ENCODE peak calls at places on chromosomes 11 and 22, in eight cellular contexts. One of them, this sample, is unnamed.
A peak's percentile ranks its signal among the peaks of the same experiment; 100 is the strongest.

GRCh38 chr11:26720003-26720402 is 1.9 kb downstream of the SLC5A12 start:
- DNase-seq in activated effector memory CD4-positive, alpha-beta T cell treated with anti-CD3 and anti-CD28 coated beads, Interleukin-2, amount 50 U/mL, for 16 hours: no peak
- DNase-seq in caudate nucleus: no peak
- DNase-seq in COR-L47: no peak
- DNase-seq in GF-D8: no peak
- DNase-seq in kidney glomerular epithelial cell: no peak
- DNase-seq in islet precursor cell: no peak
- DNase-seq in A549: no peak
- DNase-seq in this sample: no peak

GRCh38 chr22:48491451-48491941 is 1336.2 kb downstream of the BRD1 start:
- DNase-seq in activated effector memory CD4-positive, alpha-beta T cell treated with anti-CD3 and anti-CD28 coated beads, Interleukin-2, amount 50 U/mL, for 16 hours: peak; percentile 41
- DNase-seq in caudate nucleus: no peak
- DNase-seq in COR-L47: no peak
- DNase-seq in GF-D8: no peak
- DNase-seq in kidney glomerular epithelial cell: no peak
- DNase-seq in islet precursor cell: peak; percentile 54
- DNase-seq in A549: peak; percentile 56
- DNase-seq in this sample: no peak

GRCh38 chr11:78340530-78340929 is 77.1 kb downstream of the GAB2 start:
- DNase-seq in activated effector memory CD4-positive, alpha-beta T cell treated with anti-CD3 and anti-CD28 coated beads, Interleukin-2, amount 50 U/mL, for 16 hours: no peak
- DNase-seq in caudate nucleus: no peak
- DNase-seq in COR-L47: no peak
- DNase-seq in GF-D8: no peak
- DNase-seq in kidney glomerular epithelial cell: no peak
- DNase-seq in islet precursor cell: no peak
- DNase-seq in A549: no peak
- DNase-seq in this sample: no peak

GRCh38 chr11:87437133-87437843 is 399.6 kb downstream of the TMEM135 start:
- DNase-seq in activated effector memory CD4-positive, alpha-beta T cell treated with anti-CD3 and anti-CD28 coated beads, Interleukin-2, amount 50 U/mL, for 16 hours: no peak
- DNase-seq in caudate nucleus: no peak
- DNase-seq in COR-L47: no peak
- DNase-seq in GF-D8: no peak
- DNase-seq in kidney glomerular epithelial cell: no peak
- DNase-seq in islet precursor cell: no peak
- DNase-seq in A549: no peak
- DNase-seq in this sample: no peak

GRCh38 chr11:126510621-126511370 is 155.3 kb downstream of the ST3GAL4 start:
- DNase-seq in activated effector memory CD4-positive, alpha-beta T cell treated with anti-CD3 and anti-CD28 coated beads, Interleukin-2, amount 50 U/mL, for 16 hours: peak; percentile 55
- DNase-seq in caudate nucleus: no peak
- DNase-seq in COR-L47: no peak
- DNase-seq in GF-D8: no peak
- DNase-seq in kidney glomerular epithelial cell: no peak
- DNase-seq in islet precursor cell: peak; percentile 77
- DNase-seq in A549: no peak
- DNase-seq in this sample: no peak

GRCh38 chr22:20600137-20600673 is 92.8 kb downstream of the MED15 start:
- DNase-seq in activated effector memory CD4-positive, alpha-beta T cell treated with anti-CD3 and anti-CD28 coated beads, Interleukin-2, amount 50 U/mL, for 16 hours: no peak
- DNase-seq in caudate nucleus: no peak
- DNase-seq in COR-L47: no peak
- DNase-seq in GF-D8: no peak
- DNase-seq in kidney glomerular epithelial cell: no peak
- DNase-seq in islet precursor cell: peak; percentile 38
- DNase-seq in A549: no peak
- DNase-seq in this sample: no peak

GRCh38 chr11:13277719-13278619 is at the start of gene BMAL1:
- DNase-seq in activated effector memory CD4-positive, alpha-beta T cell treated with anti-CD3 and anti-CD28 coated beads, Interleukin-2, amount 50 U/mL, for 16 hours: peak; percentile 86
- DNase-seq in caudate nucleus: no peak
- DNase-seq in COR-L47: no peak
- DNase-seq in GF-D8: no peak
- DNase-seq in kidney glomerular epithelial cell: no peak
- DNase-seq in islet precursor cell: no peak
- DNase-seq in A549: no peak
- DNase-seq in this sample: no peak

GRCh38 chr11:6618117-6619020 is 853 bp downstream of the TPP1 start:
- DNase-seq in activated effector memory CD4-positive, alpha-beta T cell treated with anti-CD3 and anti-CD28 coated beads, Interleukin-2, amount 50 U/mL, for 16 hours: peak; percentile 90
- DNase-seq in caudate nucleus: peak; percentile 32
- DNase-seq in COR-L47: peak; percentile 49
- DNase-seq in GF-D8: peak; percentile 26
- DNase-seq in kidney glomerular epithelial cell: peak; percentile 14
- DNase-seq in islet precursor cell: no peak
- DNase-seq in A549: no peak
- DNase-seq in this sample: peak; percentile 15

GRCh38 chr11:118975771-118976709 is 4.5 kb downstream of the FOXR1 start:
- DNase-seq in activated effector memory CD4-positive, alpha-beta T cell treated with anti-CD3 and anti-CD28 coated beads, Interleukin-2, amount 50 U/mL, for 16 hours: no peak
- DNase-seq in caudate nucleus: no peak
- DNase-seq in COR-L47: no peak
- DNase-seq in GF-D8: no peak
- DNase-seq in kidney glomerular epithelial cell: no peak
- DNase-seq in islet precursor cell: no peak
- DNase-seq in A549: no peak
- DNase-seq in this sample: no peak

GRCh38 chr11:134466035-134466908 is 54.2 kb upstream of the B3GAT1 start:
- DNase-seq in activated effector memory CD4-positive, alpha-beta T cell treated with anti-CD3 and anti-CD28 coated beads, Interleukin-2, amount 50 U/mL, for 16 hours: no peak
- DNase-seq in caudate nucleus: no peak
- DNase-seq in COR-L47: no peak
- DNase-seq in GF-D8: no peak
- DNase-seq in kidney glomerular epithelial cell: no peak
- DNase-seq in islet precursor cell: peak; percentile 62
- DNase-seq in A549: no peak
- DNase-seq in this sample: no peak

GRCh38 chr11:110289472-110289871 is 6.9 kb downstream of the RDX start:
- DNase-seq in activated effector memory CD4-positive, alpha-beta T cell treated with anti-CD3 and anti-CD28 coated beads, Interleukin-2, amount 50 U/mL, for 16 hours: no peak
- DNase-seq in caudate nucleus: no peak
- DNase-seq in COR-L47: no peak
- DNase-seq in GF-D8: no peak
- DNase-seq in kidney glomerular epithelial cell: no peak
- DNase-seq in islet precursor cell: no peak
- DNase-seq in A549: no peak
- DNase-seq in this sample: no peak

GRCh38 chr11:17475666-17476316 is 854 bp downstream of the ABCC8 start:
- DNase-seq in activated effector memory CD4-positive, alpha-beta T cell treated with anti-CD3 and anti-CD28 coated beads, Interleukin-2, amount 50 U/mL, for 16 hours: no peak
- DNase-seq in caudate nucleus: no peak
- DNase-seq in COR-L47: no peak
- DNase-seq in GF-D8: no peak
- DNase-seq in kidney glomerular epithelial cell: no peak
- DNase-seq in islet precursor cell: peak; percentile 62
- DNase-seq in A549: no peak
- DNase-seq in this sample: no peak

GRCh38 chr11:61028135-61028729 is 56.8 kb downstream of the CD6 start:
- DNase-seq in activated effector memory CD4-positive, alpha-beta T cell treated with anti-CD3 and anti-CD28 coated beads, Interleukin-2, amount 50 U/mL, for 16 hours: peak; percentile 86
- DNase-seq in caudate nucleus: no peak
- DNase-seq in COR-L47: peak; percentile 30
- DNase-seq in GF-D8: no peak
- DNase-seq in kidney glomerular epithelial cell: no peak
- DNase-seq in islet precursor cell: peak; percentile 42
- DNase-seq in A549: no peak
- DNase-seq in this sample: no peak

GRCh38 chr11:96486890-96487633 is 97.2 kb downstream of the JRKL start:
- DNase-seq in activated effector memory CD4-positive, alpha-beta T cell treated with anti-CD3 and anti-CD28 coated beads, Interleukin-2, amount 50 U/mL, for 16 hours: no peak
- DNase-seq in caudate nucleus: no peak
- DNase-seq in COR-L47: no peak
- DNase-seq in GF-D8: no peak
- DNase-seq in kidney glomerular epithelial cell: peak; percentile 42
- DNase-seq in islet precursor cell: peak; percentile 89
- DNase-seq in A549: peak; percentile 49
- DNase-seq in this sample: no peak

GRCh38 chr11:72227316-72228228 is 3.0 kb downstream of the INPPL1 start:
- DNase-seq in activated effector memory CD4-positive, alpha-beta T cell treated with anti-CD3 and anti-CD28 coated beads, Interleukin-2, amount 50 U/mL, for 16 hours: peak; percentile 49
- DNase-seq in caudate nucleus: no peak
- DNase-seq in COR-L47: peak; percentile 97
- DNase-seq in GF-D8: no peak
- DNase-seq in kidney glomerular epithelial cell: no peak
- DNase-seq in islet precursor cell: peak; percentile 32
- DNase-seq in A549: no peak
- DNase-seq in this sample: no peak

GRCh38 chr11:93945596-93945995 is 75.6 kb upstream of the HEPHL1 start:
- DNase-seq in activated effector memory CD4-positive, alpha-beta T cell treated with anti-CD3 and anti-CD28 coated beads, Interleukin-2, amount 50 U/mL, for 16 hours: no peak
- DNase-seq in caudate nucleus: no peak
- DNase-seq in COR-L47: no peak
- DNase-seq in GF-D8: no peak
- DNase-seq in kidney glomerular epithelial cell: no peak
- DNase-seq in islet precursor cell: no peak
- DNase-seq in A549: no peak
- DNase-seq in this sample: no peak

GRCh38 chr22:21726650-21727049 is 8.9 kb downstream of the YPEL1 start:
- DNase-seq in activated effector memory CD4-positive, alpha-beta T cell treated with anti-CD3 and anti-CD28 coated beads, Interleukin-2, amount 50 U/mL, for 16 hours: peak; percentile 66
- DNase-seq in caudate nucleus: no peak
- DNase-seq in COR-L47: peak; percentile 88
- DNase-seq in GF-D8: no peak
- DNase-seq in kidney glomerular epithelial cell: no peak
- DNase-seq in islet precursor cell: peak; percentile 87
- DNase-seq in A549: peak; percentile 48
- DNase-seq in this sample: no peak

GRCh38 chr11:1755344-1756023 is 5.1 kb upstream of the IFITM10 start:
- DNase-seq in activated effector memory CD4-positive, alpha-beta T cell treated with anti-CD3 and anti-CD28 coated beads, Interleukin-2, amount 50 U/mL, for 16 hours: no peak
- DNase-seq in caudate nucleus: no peak
- DNase-seq in COR-L47: no peak
- DNase-seq in GF-D8: no peak
- DNase-seq in kidney glomerular epithelial cell: no peak
- DNase-seq in islet precursor cell: no peak
- DNase-seq in A549: no peak
- DNase-seq in this sample: no peak

GRCh38 chr11:131810511-131810910 is 440.1 kb downstream of the NTM start:
- DNase-seq in activated effector memory CD4-positive, alpha-beta T cell treated with anti-CD3 and anti-CD28 coated beads, Interleukin-2, amount 50 U/mL, for 16 hours: no peak
- DNase-seq in caudate nucleus: no peak
- DNase-seq in COR-L47: no peak
- DNase-seq in GF-D8: no peak
- DNase-seq in kidney glomerular epithelial cell: no peak
- DNase-seq in islet precursor cell: no peak
- DNase-seq in A549: no peak
- DNase-seq in this sample: no peak

GRCh38 chr22:17824452-17824851 is 50.2 kb upstream of the BID start:
- DNase-seq in activated effector memory CD4-positive, alpha-beta T cell treated with anti-CD3 and anti-CD28 coated beads, Interleukin-2, amount 50 U/mL, for 16 hours: no peak
- DNase-seq in caudate nucleus: no peak
- DNase-seq in COR-L47: no peak
- DNase-seq in GF-D8: no peak
- DNase-seq in kidney glomerular epithelial cell: no peak
- DNase-seq in islet precursor cell: no peak
- DNase-seq in A549: no peak
- DNase-seq in this sample: no peak

GRCh38 chr11:108568183-108568858 is 25.2 kb downstream of the EXPH5 start:
- DNase-seq in activated effector memory CD4-positive, alpha-beta T cell treated with anti-CD3 and anti-CD28 coated beads, Interleukin-2, amount 50 U/mL, for 16 hours: no peak
- DNase-seq in caudate nucleus: no peak
- DNase-seq in COR-L47: no peak
- DNase-seq in GF-D8: no peak
- DNase-seq in kidney glomerular epithelial cell: no peak
- DNase-seq in islet precursor cell: no peak
- DNase-seq in A549: no peak
- DNase-seq in this sample: no peak

GRCh38 chr11:34501962-34502361 is 11.6 kb downstream of the ELF5 start:
- DNase-seq in activated effector memory CD4-positive, alpha-beta T cell treated with anti-CD3 and anti-CD28 coated beads, Interleukin-2, amount 50 U/mL, for 16 hours: no peak
- DNase-seq in caudate nucleus: no peak
- DNase-seq in COR-L47: no peak
- DNase-seq in GF-D8: no peak
- DNase-seq in kidney glomerular epithelial cell: no peak
- DNase-seq in islet precursor cell: no peak
- DNase-seq in A549: no peak
- DNase-seq in this sample: no peak

GRCh38 chr22:20610243-20610686 is 102.9 kb downstream of the MED15 start:
- DNase-seq in activated effector memory CD4-positive, alpha-beta T cell treated with anti-CD3 and anti-CD28 coated beads, Interleukin-2, amount 50 U/mL, for 16 hours: no peak
- DNase-seq in caudate nucleus: no peak
- DNase-seq in COR-L47: no peak
- DNase-seq in GF-D8: no peak
- DNase-seq in kidney glomerular epithelial cell: no peak
- DNase-seq in islet precursor cell: peak; percentile 87
- DNase-seq in A549: no peak
- DNase-seq in this sample: no peak

GRCh38 chr11:115505165-115505564 is 950 bp upstream of the CADM1 start:
- DNase-seq in activated effector memory CD4-positive, alpha-beta T cell treated with anti-CD3 and anti-CD28 coated beads, Interleukin-2, amount 50 U/mL, for 16 hours: no peak
- DNase-seq in caudate nucleus: no peak
- DNase-seq in COR-L47: peak; percentile 43
- DNase-seq in GF-D8: no peak
- DNase-seq in kidney glomerular epithelial cell: no peak
- DNase-seq in islet precursor cell: no peak
- DNase-seq in A549: no peak
- DNase-seq in this sample: no peak

GRCh38 chr22:26321469-26321913 is 107.6 kb upstream of the ASPHD2 start:
- DNase-seq in activated effector memory CD4-positive, alpha-beta T cell treated with anti-CD3 and anti-CD28 coated beads, Interleukin-2, amount 50 U/mL, for 16 hours: no peak
- DNase-seq in caudate nucleus: no peak
- DNase-seq in COR-L47: no peak
- DNase-seq in GF-D8: no peak
- DNase-seq in kidney glomerular epithelial cell: no peak
- DNase-seq in islet precursor cell: peak; percentile 70
- DNase-seq in A549: peak; percentile 9
- DNase-seq in this sample: no peak

GRCh38 chr22:48919187-48919590 is 908.5 kb downstream of the BRD1 start:
- DNase-seq in activated effector memory CD4-positive, alpha-beta T cell treated with anti-CD3 and anti-CD28 coated beads, Interleukin-2, amount 50 U/mL, for 16 hours: peak; percentile 56
- DNase-seq in caudate nucleus: no peak
- DNase-seq in COR-L47: peak; percentile 85
- DNase-seq in GF-D8: no peak
- DNase-seq in kidney glomerular epithelial cell: no peak
- DNase-seq in islet precursor cell: no peak
- DNase-seq in A549: no peak
- DNase-seq in this sample: no peak

GRCh38 chr11:22666700-22667439 is 459 bp downstream of the GAS2 start:
- DNase-seq in activated effector memory CD4-positive, alpha-beta T cell treated with anti-CD3 and anti-CD28 coated beads, Interleukin-2, amount 50 U/mL, for 16 hours: no peak
- DNase-seq in caudate nucleus: peak; percentile 7
- DNase-seq in COR-L47: no peak
- DNase-seq in GF-D8: no peak
- DNase-seq in kidney glomerular epithelial cell: no peak
- DNase-seq in islet precursor cell: peak; percentile 82
- DNase-seq in A549: no peak
- DNase-seq in this sample: peak; percentile 11

GRCh38 chr11:60482361-60482760 is 10.2 kb upstream of the MS4A12 start:
- DNase-seq in activated effector memory CD4-positive, alpha-beta T cell treated with anti-CD3 and anti-CD28 coated beads, Interleukin-2, amount 50 U/mL, for 16 hours: no peak
- DNase-seq in caudate nucleus: no peak
- DNase-seq in COR-L47: no peak
- DNase-seq in GF-D8: peak; percentile 17
- DNase-seq in kidney glomerular epithelial cell: no peak
- DNase-seq in islet precursor cell: no peak
- DNase-seq in A549: no peak
- DNase-seq in this sample: no peak

GRCh38 chr11:112617977-112618829 is 343.0 kb upstream of the NCAM1 start:
- DNase-seq in activated effector memory CD4-positive, alpha-beta T cell treated with anti-CD3 and anti-CD28 coated beads, Interleukin-2, amount 50 U/mL, for 16 hours: no peak
- DNase-seq in caudate nucleus: no peak
- DNase-seq in COR-L47: no peak
- DNase-seq in GF-D8: no peak
- DNase-seq in kidney glomerular epithelial cell: no peak
- DNase-seq in islet precursor cell: peak; percentile 66
- DNase-seq in A549: no peak
- DNase-seq in this sample: no peak

GRCh38 chr22:29519996-29520395 is 33.6 kb downstream of the THOC5 start:
- DNase-seq in activated effector memory CD4-positive, alpha-beta T cell treated with anti-CD3 and anti-CD28 coated beads, Interleukin-2, amount 50 U/mL, for 16 hours: no peak
- DNase-seq in caudate nucleus: no peak
- DNase-seq in COR-L47: no peak
- DNase-seq in GF-D8: no peak
- DNase-seq in kidney glomerular epithelial cell: no peak
- DNase-seq in islet precursor cell: no peak
- DNase-seq in A549: no peak
- DNase-seq in this sample: no peak

GRCh38 chr11:12623869-12624268 is 50.4 kb upstream of the TEAD1 start:
- DNase-seq in activated effector memory CD4-positive, alpha-beta T cell treated with anti-CD3 and anti-CD28 coated beads, Interleukin-2, amount 50 U/mL, for 16 hours: no peak
- DNase-seq in caudate nucleus: no peak
- DNase-seq in COR-L47: no peak
- DNase-seq in GF-D8: no peak
- DNase-seq in kidney glomerular epithelial cell: no peak
- DNase-seq in islet precursor cell: no peak
- DNase-seq in A549: no peak
- DNase-seq in this sample: no peak

GRCh38 chr22:23557467-23557866 is 22.6 kb downstream of the IGLL1 start:
- DNase-seq in activated effector memory CD4-positive, alpha-beta T cell treated with anti-CD3 and anti-CD28 coated beads, Interleukin-2, amount 50 U/mL, for 16 hours: no peak
- DNase-seq in caudate nucleus: no peak
- DNase-seq in COR-L47: no peak
- DNase-seq in GF-D8: no peak
- DNase-seq in kidney glomerular epithelial cell: no peak
- DNase-seq in islet precursor cell: no peak
- DNase-seq in A549: no peak
- DNase-seq in this sample: no peak

This sample was measured in amygdala.